ENCODE peak calls at places on chromosomes 12 and 14, in nine cellular contexts. One of them, this sample, is unnamed.

GRCh38 chr12:76883826-76884225 is 5.0 kb upstream of the CSRP2 start:
- DNase-seq in neural progenitor cell: no peak
- DNase-seq in GM23248: peak; percentile 52
- DNase-seq in GM23338: no peak
- DNase-seq in SK-N-SH: no peak
- DNase-seq in PC-3: no peak
- DNase-seq in OCI-LY7: no peak
- DNase-seq in hepatocyte: no peak
- DNase-seq in HCT116: no peak
- DNase-seq in this sample: no peak

GRCh38 chr12:92158711-92159534 is 13.3 kb upstream of the BTG1 start:
- DNase-seq in GM23248: no peak
- DNase-seq in neural progenitor cell: no peak
- DNase-seq in hepatocyte: no peak
- DNase-seq in HCT116: no peak
- DNase-seq in SK-N-SH: no peak
- DNase-seq in GM23338: no peak
- DNase-seq in OCI-LY7: peak; percentile 62
- DNase-seq in PC-3: no peak
- DNase-seq in this sample: peak; percentile 5

GRCh38 chr12:29428630-29429029 is 47.7 kb upstream of the ERGIC2 start:
- DNase-seq in GM23338: no peak
- DNase-seq in PC-3: peak; percentile 99
- DNase-seq in hepatocyte: peak; percentile 25
- DNase-seq in GM23248: peak; percentile 75
- DNase-seq in SK-N-SH: no peak
- DNase-seq in HCT116: peak; percentile 63
- DNase-seq in OCI-LY7: no peak
- DNase-seq in neural progenitor cell: no peak
- DNase-seq in this sample: no peak

GRCh38 chr14:105525861-105526780 is at the start of gene TMEM121:
- DNase-seq in GM23248: peak; percentile 57
- DNase-seq in PC-3: no peak
- DNase-seq in neural progenitor cell: peak; percentile 69
- DNase-seq in HCT116: no peak
- DNase-seq in SK-N-SH: peak; percentile 93
- DNase-seq in GM23338: peak; percentile 68
- DNase-seq in OCI-LY7: no peak
- DNase-seq in hepatocyte: peak; percentile 34
- DNase-seq in this sample: peak; percentile 33

GRCh38 chr12:24838531-24838950 is 110.4 kb downstream of the BCAT1 start:
- DNase-seq in hepatocyte: peak; percentile 50
- DNase-seq in GM23338: no peak
- DNase-seq in neural progenitor cell: no peak
- DNase-seq in GM23248: peak; percentile 88
- DNase-seq in PC-3: no peak
- DNase-seq in HCT116: no peak
- DNase-seq in SK-N-SH: peak; percentile 42
- DNase-seq in OCI-LY7: no peak
- DNase-seq in this sample: peak; percentile 54

GRCh38 chr14:84969501-84969900 is 560.4 kb upstream of the FLRT2 start:
- DNase-seq in SK-N-SH: no peak
- DNase-seq in neural progenitor cell: no peak
- DNase-seq in GM23248: no peak
- DNase-seq in hepatocyte: no peak
- DNase-seq in HCT116: no peak
- DNase-seq in GM23338: no peak
- DNase-seq in PC-3: peak; percentile 34
- DNase-seq in OCI-LY7: no peak
- DNase-seq in this sample: no peak

GRCh38 chr12:57735952-57736742 is 2.4 kb downstream of the AGAP2 start:
- DNase-seq in GM23248: peak; percentile 57
- DNase-seq in HCT116: no peak
- DNase-seq in hepatocyte: peak; percentile 56
- DNase-seq in SK-N-SH: peak; percentile 87
- DNase-seq in PC-3: peak; percentile 45
- DNase-seq in OCI-LY7: no peak
- DNase-seq in neural progenitor cell: peak; percentile 80
- DNase-seq in GM23338: peak; percentile 91
- DNase-seq in this sample: no peak

GRCh38 chr14:102775855-102776760 is 1.1 kb upstream of the TRAF3 start:
- DNase-seq in OCI-LY7: no peak
- DNase-seq in PC-3: peak; percentile 61
- DNase-seq in neural progenitor cell: no peak
- DNase-seq in SK-N-SH: no peak
- DNase-seq in hepatocyte: peak; percentile 72
- DNase-seq in GM23338: peak; percentile 40
- DNase-seq in GM23248: peak; percentile 90
- DNase-seq in HCT116: no peak
- DNase-seq in this sample: no peak

GRCh38 chr12:101685121-101685520 is 12.3 kb upstream of the CHPT1 start:
- DNase-seq in hepatocyte: no peak
- DNase-seq in PC-3: no peak
- DNase-seq in neural progenitor cell: no peak
- DNase-seq in GM23248: no peak
- DNase-seq in HCT116: no peak
- DNase-seq in OCI-LY7: no peak
- DNase-seq in GM23338: no peak
- DNase-seq in SK-N-SH: no peak
- DNase-seq in this sample: no peak

GRCh38 chr12:12909995-12910391 is 18.6 kb downstream of the GPRC5A start:
- DNase-seq in neural progenitor cell: no peak
- DNase-seq in SK-N-SH: peak; percentile 32
- DNase-seq in GM23248: no peak
- DNase-seq in GM23338: no peak
- DNase-seq in PC-3: no peak
- DNase-seq in HCT116: no peak
- DNase-seq in hepatocyte: peak; percentile 55
- DNase-seq in OCI-LY7: peak; percentile 13
- DNase-seq in this sample: no peak

GRCh38 chr12:122421263-122421814 is 1.1 kb downstream of the CLIP1 start:
- DNase-seq in SK-N-SH: peak; percentile 66
- DNase-seq in GM23338: no peak
- DNase-seq in PC-3: peak; percentile 62
- DNase-seq in hepatocyte: peak; percentile 73
- DNase-seq in neural progenitor cell: no peak
- DNase-seq in GM23248: peak; percentile 76
- DNase-seq in OCI-LY7: peak; percentile 48
- DNase-seq in HCT116: no peak
- DNase-seq in this sample: peak; percentile 14

DNA sequence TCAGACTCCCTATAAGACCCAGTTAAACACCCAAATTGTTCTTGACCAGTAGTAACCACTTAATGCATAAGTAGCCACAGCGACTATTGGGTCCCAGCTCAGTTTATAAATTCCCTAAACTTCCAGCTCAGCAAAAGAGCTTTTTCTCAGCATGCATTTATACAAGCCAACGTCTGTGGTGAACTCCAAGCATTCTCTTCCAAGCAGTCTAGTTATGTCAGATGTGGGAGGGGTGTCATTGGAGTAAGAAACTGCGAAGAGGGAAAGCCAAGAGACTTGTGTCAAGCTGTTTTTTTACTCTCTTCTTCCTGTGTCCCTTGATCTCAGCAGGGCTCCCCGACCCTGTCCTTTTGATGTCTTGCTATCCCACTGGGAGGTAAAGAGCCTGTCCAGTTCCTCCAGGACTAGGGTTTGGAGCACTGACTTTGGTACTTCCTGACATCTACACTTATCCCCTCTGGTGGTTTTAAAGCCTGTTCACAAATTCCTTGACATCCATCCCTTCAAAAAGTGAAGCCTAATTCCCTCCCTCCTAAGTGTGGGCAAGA is 69.0 kb downstream of the PPM1H start:
- DNase-seq in hepatocyte: no peak
- DNase-seq in GM23248: peak; percentile 15
- DNase-seq in OCI-LY7: no peak
- DNase-seq in GM23338: peak; percentile 69
- DNase-seq in SK-N-SH: no peak
- DNase-seq in PC-3: no peak
- DNase-seq in neural progenitor cell: peak; percentile 10
- DNase-seq in HCT116: peak; percentile 34
- DNase-seq in this sample: no peak
- H3K27ac ChIP-seq in hepatocyte: peak overlapping the region; percentile 57
- H3K27ac ChIP-seq in GM23248: no peak overlapping the region
- H3K27ac ChIP-seq in OCI-LY7: no peak overlapping the region
- H3K27ac ChIP-seq in GM23338: no peak overlapping the region
- H3K27ac ChIP-seq in SK-N-SH: peak overlapping the region; percentile 42
- H3K27ac ChIP-seq in PC-3: peak overlapping the region; percentile 42
- H3K27ac ChIP-seq in neural progenitor cell: no peak overlapping the region
- H3K27ac ChIP-seq in HCT116: peak overlapping the region; percentile 36
- H3K27ac ChIP-seq in this sample: no peak overlapping the region

GRCh38 chr14:99806841-99807240 is 13.6 kb downstream of the EML1 start:
- DNase-seq in HCT116: no peak
- DNase-seq in PC-3: no peak
- DNase-seq in neural progenitor cell: no peak
- DNase-seq in OCI-LY7: no peak
- DNase-seq in GM23338: no peak
- DNase-seq in hepatocyte: no peak
- DNase-seq in GM23248: no peak
- DNase-seq in SK-N-SH: no peak
- DNase-seq in this sample: no peak

GRCh38 chr14:99808133-99808505 is 14.9 kb downstream of the EML1 start:
- DNase-seq in OCI-LY7: no peak
- DNase-seq in HCT116: no peak
- DNase-seq in SK-N-SH: no peak
- DNase-seq in neural progenitor cell: no peak
- DNase-seq in PC-3: no peak
- DNase-seq in GM23338: no peak
- DNase-seq in hepatocyte: no peak
- DNase-seq in GM23248: no peak
- DNase-seq in this sample: no peak

GRCh38 chr14:99808515-99808914 is 15.3 kb downstream of the EML1 start:
- DNase-seq in hepatocyte: no peak
- DNase-seq in GM23248: peak; percentile 49
- DNase-seq in OCI-LY7: no peak
- DNase-seq in PC-3: no peak
- DNase-seq in GM23338: no peak
- DNase-seq in HCT116: no peak
- DNase-seq in neural progenitor cell: no peak
- DNase-seq in SK-N-SH: no peak
- DNase-seq in this sample: no peak

GRCh38 chr14:99806040-99806439 is 12.8 kb downstream of the EML1 start:
- DNase-seq in hepatocyte: no peak
- DNase-seq in GM23338: no peak
- DNase-seq in OCI-LY7: no peak
- DNase-seq in GM23248: peak; percentile 55
- DNase-seq in HCT116: no peak
- DNase-seq in PC-3: no peak
- DNase-seq in SK-N-SH: no peak
- DNase-seq in neural progenitor cell: no peak
- DNase-seq in this sample: no peak

DNA sequence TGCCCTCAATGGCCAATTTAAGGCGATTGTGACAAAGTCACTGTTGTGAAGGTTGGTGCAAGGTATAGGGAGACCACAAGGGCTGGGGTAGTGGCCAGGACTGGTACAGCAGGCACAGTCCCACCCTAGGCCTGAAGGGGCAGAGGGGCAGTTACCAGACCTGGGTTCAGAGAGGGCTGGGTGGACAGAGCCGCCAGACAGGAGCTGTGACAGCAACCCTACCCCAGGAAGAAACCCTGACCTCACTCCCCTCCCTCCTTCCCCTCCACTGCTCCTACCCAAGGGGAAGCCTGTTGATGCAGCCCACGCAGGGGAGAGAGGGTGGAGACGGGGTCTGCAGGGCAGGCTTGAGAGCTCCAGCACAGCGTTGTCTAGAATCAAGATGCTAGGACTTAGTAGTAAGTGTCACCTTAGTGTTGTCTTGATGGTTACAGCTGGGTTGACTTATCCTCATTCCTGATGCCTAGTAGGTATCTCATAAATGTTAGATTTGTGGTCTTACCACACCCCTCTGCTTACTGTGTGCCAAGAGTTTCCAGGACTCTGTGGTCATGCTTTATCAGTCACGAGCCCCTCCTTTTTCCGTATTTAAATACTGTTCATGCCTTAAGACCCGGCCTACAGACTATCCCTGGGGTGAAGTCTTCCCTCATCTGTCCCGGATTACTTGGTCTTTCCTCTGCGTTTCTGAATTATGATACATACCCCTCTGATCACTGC is 14.4 kb downstream of the EML1 start:
- DNase-seq in OCI-LY7: no peak
- DNase-seq in SK-N-SH: no peak
- DNase-seq in PC-3: peak; percentile 51
- DNase-seq in hepatocyte: peak; percentile 37
- DNase-seq in GM23248: peak; percentile 75
- DNase-seq in HCT116: no peak
- DNase-seq in GM23338: peak; percentile 67
- DNase-seq in neural progenitor cell: peak; percentile 48
- DNase-seq in this sample: no peak
- TF ChIP-seq EZH2phosphoT487 in OCI-LY7: no peak
- TF ChIP-seq EZH2phosphoT487 in SK-N-SH: no peak
- TF ChIP-seq EZH2phosphoT487 in PC-3: no peak
- TF ChIP-seq EZH2phosphoT487 in hepatocyte: no peak
- TF ChIP-seq EZH2phosphoT487 in GM23248: no peak
- TF ChIP-seq EZH2phosphoT487 in HCT116: no peak
- TF ChIP-seq EZH2phosphoT487 in GM23338: no peak
- TF ChIP-seq EZH2phosphoT487 in neural progenitor cell: no peak
- TF ChIP-seq EZH2phosphoT487 in this sample: no peak

DNA sequence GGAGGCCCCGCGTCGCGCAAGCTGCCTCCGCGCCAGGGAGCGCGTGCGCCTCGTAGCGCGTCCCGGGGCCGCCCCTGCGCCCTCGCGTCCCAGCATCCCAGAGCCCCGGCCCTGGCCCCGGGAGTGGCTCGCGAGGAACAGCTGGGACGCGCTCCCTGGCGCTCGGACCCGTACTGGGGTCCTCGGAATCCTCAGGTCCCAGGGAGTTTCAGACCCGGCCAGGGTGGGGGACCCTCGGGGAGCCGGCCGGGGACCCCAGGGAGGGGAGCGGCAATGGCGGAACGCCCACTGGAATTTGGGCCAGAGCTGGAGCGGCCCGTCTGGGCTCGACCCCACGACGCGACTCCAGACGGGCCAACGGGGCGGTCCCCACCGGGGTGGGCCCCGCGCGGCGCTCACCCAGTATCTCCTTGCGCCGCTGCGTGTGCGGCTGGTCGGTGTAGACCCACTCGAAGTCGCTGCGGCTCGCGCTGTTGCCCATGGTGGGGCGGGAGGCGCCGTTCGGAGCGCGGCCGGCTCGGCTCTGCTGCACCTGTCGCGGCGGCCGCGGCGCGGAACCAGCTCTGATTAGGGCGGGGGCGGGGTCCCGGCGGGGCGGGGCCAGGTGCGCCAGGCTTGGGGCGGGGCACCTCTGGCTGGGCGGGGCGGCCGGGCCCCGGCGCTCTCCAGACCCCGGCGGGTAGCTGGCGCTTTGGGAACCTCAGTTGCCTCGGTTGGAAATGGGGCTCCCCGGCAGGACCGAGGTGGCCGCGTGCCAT is at the start of gene DEGS2:
- DNase-seq in neural progenitor cell: peak; percentile 77
- DNase-seq in GM23248: peak; percentile 37
- DNase-seq in PC-3: peak; percentile 56
- DNase-seq in HCT116: no peak
- DNase-seq in hepatocyte: peak; percentile 81
- DNase-seq in SK-N-SH: peak; percentile 83
- DNase-seq in OCI-LY7: peak; percentile 84
- DNase-seq in GM23338: peak; percentile 87
- DNase-seq in this sample: peak; percentile 22
- H3K27ac ChIP-seq in neural progenitor cell: no peak within 1 kb of the TSS
- H3K27ac ChIP-seq in GM23248: no peak within 1 kb of the TSS
- H3K27ac ChIP-seq in PC-3: no peak within 1 kb of the TSS
- H3K27ac ChIP-seq in HCT116: no peak within 1 kb of the TSS
- H3K27ac ChIP-seq in hepatocyte: no peak within 1 kb of the TSS
- H3K27ac ChIP-seq in SK-N-SH: no peak within 1 kb of the TSS
- H3K27ac ChIP-seq in OCI-LY7: peak within 1 kb of the TSS; percentile 79
- H3K27ac ChIP-seq in GM23338: no peak within 1 kb of the TSS
- H3K27ac ChIP-seq in this sample: no peak within 1 kb of the TSS

GRCh38 chr12:124460771-124461170 is 106.6 kb downstream of the NCOR2 start:
- DNase-seq in OCI-LY7: no peak
- DNase-seq in PC-3: no peak
- DNase-seq in SK-N-SH: no peak
- DNase-seq in GM23248: no peak
- DNase-seq in HCT116: no peak
- DNase-seq in GM23338: no peak
- DNase-seq in neural progenitor cell: no peak
- DNase-seq in hepatocyte: no peak
- DNase-seq in this sample: no peak
- TF ChIP-seq EZH2phosphoT487 in OCI-LY7: no peak
- TF ChIP-seq EZH2phosphoT487 in PC-3: no peak
- TF ChIP-seq EZH2phosphoT487 in SK-N-SH: no peak
- TF ChIP-seq EZH2phosphoT487 in GM23248: no peak
- TF ChIP-seq EZH2phosphoT487 in HCT116: no peak
- TF ChIP-seq EZH2phosphoT487 in GM23338: no peak
- TF ChIP-seq EZH2phosphoT487 in neural progenitor cell: no peak
- TF ChIP-seq EZH2phosphoT487 in hepatocyte: no peak
- TF ChIP-seq EZH2phosphoT487 in this sample: no peak

This sample was measured in MM.1S.